ENCODE peak calls at places on chromosomes 13 and 19, in ten cellular contexts. I, J, G, B, Y, X, M, P, K and N are unnamed samples.

GRCh38 chr19:4267101-4267900 is 11.8 kb upstream of the SHD start:
- DNase-seq in I (peak), J (peak), G (peak), M (no peak), X (peak), K (peak), B (peak), Y (peak), P (peak), N (peak)

GRCh38 chr19:13055213-13056051 is 47.2 kb downstream of the LYL1 start:
- DNase-seq in B (no peak), G (peak), P (no peak), J (peak), M (peak), I (peak), Y (no peak), K (peak), X (no peak), N (no peak)

GRCh38 chr19:41597600-41598041 is 21.7 kb downstream of the CEACAM21 start:
- DNase-seq in P (peak), K (peak), J (peak), M (no peak), B (peak), X (peak), Y (peak), I (peak), G (peak), N (peak)

GRCh38 chr13:114140909-114141255 is 8.5 kb upstream of the RASA3 start:
- DNase-seq in G (no peak), I (no peak), X (peak), P (no peak), Y (no peak), M (no peak), B (no peak), K (no peak), J (no peak), N (no peak)

GRCh38 chr13:33176526-33176925 is 109.0 kb downstream of the STARD13 start:
- DNase-seq in G (no peak), K (no peak), Y (no peak), M (no peak), X (no peak), B (no peak), I (no peak), J (no peak), P (no peak), N (no peak)

GRCh38 chr13:78239681-78240080 is 321.1 kb upstream of the EDNRB start:
- DNase-seq in I (no peak), P (no peak), M (no peak), G (peak), B (no peak), Y (no peak), J (no peak), X (no peak), K (no peak), N (no peak)

GRCh38 chr13:75512253-75512652 is 25.4 kb downstream of the COMMD6 start:
- DNase-seq in Y (no peak), P (no peak), I (no peak), M (no peak), X (no peak), B (no peak), J (no peak), K (no peak), G (no peak), N (no peak)

GRCh38 chr13:32381539-32381938 is 46.4 kb downstream of the N4BP2L1 start:
- DNase-seq in G (peak), J (no peak), I (peak), P (peak), B (no peak), X (no peak), Y (no peak), K (no peak), M (no peak), N (no peak)

GRCh38 chr19:17192751-17193150 is 22.4 kb upstream of the USE1 start:
- DNase-seq in B (no peak), Y (no peak), K (no peak), I (no peak), M (no peak), X (no peak), P (no peak), J (no peak), G (no peak), N (no peak)

GRCh38 chr19:55537741-55538111 is 793 bp upstream of the SBK2 start:
- DNase-seq in P (no peak), Y (no peak), I (no peak), B (no peak), K (no peak), G (peak), J (no peak), X (no peak), M (no peak), N (no peak)

DNA sequence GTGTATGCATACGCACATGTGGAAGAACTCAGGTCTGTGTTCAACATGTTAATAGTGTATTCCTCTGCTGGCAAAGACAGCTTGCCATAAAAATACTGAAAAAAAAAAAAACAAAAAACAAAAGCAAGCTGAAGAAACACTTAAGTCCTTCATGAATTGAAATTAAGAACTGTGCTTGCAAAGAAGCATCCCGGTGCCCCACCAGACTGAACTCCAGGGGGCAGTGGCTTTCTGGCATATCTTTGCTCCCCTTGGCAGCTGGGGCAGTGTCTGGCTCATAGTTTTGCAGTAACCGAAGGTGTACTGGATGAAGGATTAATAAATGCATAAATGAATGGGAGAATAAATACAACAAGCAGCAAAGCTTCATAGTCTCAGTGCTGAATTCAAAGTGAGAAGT is 187.6 kb downstream of the LHFPL6 start:
- DNase-seq in X (no peak), P (no peak), M (no peak), I (peak), J (peak), Y (peak), B (no peak), K (peak), G (peak), N (no peak)
- TF ChIP-seq CTCF in X (no peak), P (peak), M (no peak), I (peak), J (peak), Y (no peak), B (peak), K (peak), G (peak), N (no peak)

GRCh38 chr19:28608292-28608691 is 604.7 kb downstream of the UQCRFS1 start:
- DNase-seq in B (no peak), J (no peak), P (no peak), M (no peak), G (no peak), X (no peak), I (no peak), K (no peak), Y (no peak), N (no peak)

GRCh38 chr19:28609091-28609755 is 603.7 kb downstream of the UQCRFS1 start:
- DNase-seq in B (no peak), G (no peak), K (no peak), P (peak), I (no peak), M (no peak), X (no peak), J (no peak), Y (no peak), N (no peak)

GRCh38 chr19:28605501-28606268 is 607.3 kb downstream of the UQCRFS1 start:
- DNase-seq in G (no peak), P (peak), K (no peak), J (no peak), B (no peak), X (no peak), M (no peak), Y (no peak), I (no peak), N (no peak)

GRCh38 chr19:28607066-28607583 is 605.8 kb downstream of the UQCRFS1 start:
- DNase-seq in B (no peak), I (no peak), J (no peak), K (no peak), M (no peak), G (no peak), Y (no peak), P (no peak), X (no peak), N (no peak)

DNA sequence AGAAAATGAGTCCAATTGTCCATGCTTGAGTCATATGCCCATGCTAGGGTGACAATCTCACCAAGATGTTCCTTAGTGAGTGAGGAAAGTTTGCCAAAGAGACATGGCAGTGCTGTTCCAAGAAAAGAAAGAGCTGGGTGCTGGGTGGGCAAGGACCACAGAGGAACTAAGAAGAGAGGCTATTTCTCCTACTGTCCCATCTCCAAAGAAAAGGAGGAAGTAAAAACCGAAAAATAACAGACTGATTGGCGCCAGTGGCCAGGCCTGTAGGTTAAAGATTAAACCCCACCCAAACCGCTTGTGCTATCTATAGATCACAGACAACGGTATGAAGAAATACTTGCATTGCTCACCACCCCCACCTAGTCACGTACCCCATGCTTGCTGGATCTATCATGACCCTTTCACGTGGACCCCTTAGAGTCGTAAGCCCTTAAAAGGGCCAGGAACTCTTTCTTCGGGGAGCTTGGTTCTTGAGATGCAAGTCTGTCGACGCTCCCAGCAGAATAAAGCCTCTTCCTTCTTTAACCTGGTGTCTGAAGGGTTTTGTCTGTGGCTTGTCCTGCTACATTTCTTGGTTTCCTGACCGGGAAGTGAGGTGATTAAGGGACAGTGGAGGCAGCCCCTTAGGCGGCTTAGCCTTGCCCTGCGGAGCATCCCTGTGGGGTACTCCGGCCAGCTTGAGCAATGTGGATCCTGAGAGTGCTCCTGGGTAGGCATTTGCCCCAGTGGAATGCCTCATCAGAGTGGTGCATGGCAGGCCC is 606.5 kb downstream of the UQCRFS1 start:
- DNase-seq in G (no peak), K (no peak), I (no peak), X (no peak), M (no peak), Y (no peak), J (no peak), P (peak), B (no peak), N (no peak)
- TF ChIP-seq CTCF in G (no peak), K (no peak), I (no peak), X (no peak), M (no peak), Y (no peak), J (no peak), P (no peak), B (no peak), N (no peak)

GRCh38 chr19:39052243-39052746 is 19.9 kb upstream of the FBXO27 start:
- DNase-seq in K (peak), G (peak), P (peak), M (peak), X (peak), J (no peak), B (peak), Y (peak), I (peak), N (peak)
- TF ChIP-seq CTCF in K (peak), G (peak), P (peak), M (peak), X (peak), J (peak), B (peak), Y (peak), I (peak), N (peak)

GRCh38 chr13:51781246-51782022 is 22.5 kb downstream of the DHRS12 start:
- DNase-seq in I (peak), G (peak), Y (no peak), K (no peak), X (no peak), J (peak), P (no peak), M (no peak), B (no peak), N (no peak)
- TF ChIP-seq CTCF in I (peak), G (peak), Y (no peak), K (peak), X (no peak), J (no peak), P (peak), M (no peak), B (peak), N (no peak)

DNA sequence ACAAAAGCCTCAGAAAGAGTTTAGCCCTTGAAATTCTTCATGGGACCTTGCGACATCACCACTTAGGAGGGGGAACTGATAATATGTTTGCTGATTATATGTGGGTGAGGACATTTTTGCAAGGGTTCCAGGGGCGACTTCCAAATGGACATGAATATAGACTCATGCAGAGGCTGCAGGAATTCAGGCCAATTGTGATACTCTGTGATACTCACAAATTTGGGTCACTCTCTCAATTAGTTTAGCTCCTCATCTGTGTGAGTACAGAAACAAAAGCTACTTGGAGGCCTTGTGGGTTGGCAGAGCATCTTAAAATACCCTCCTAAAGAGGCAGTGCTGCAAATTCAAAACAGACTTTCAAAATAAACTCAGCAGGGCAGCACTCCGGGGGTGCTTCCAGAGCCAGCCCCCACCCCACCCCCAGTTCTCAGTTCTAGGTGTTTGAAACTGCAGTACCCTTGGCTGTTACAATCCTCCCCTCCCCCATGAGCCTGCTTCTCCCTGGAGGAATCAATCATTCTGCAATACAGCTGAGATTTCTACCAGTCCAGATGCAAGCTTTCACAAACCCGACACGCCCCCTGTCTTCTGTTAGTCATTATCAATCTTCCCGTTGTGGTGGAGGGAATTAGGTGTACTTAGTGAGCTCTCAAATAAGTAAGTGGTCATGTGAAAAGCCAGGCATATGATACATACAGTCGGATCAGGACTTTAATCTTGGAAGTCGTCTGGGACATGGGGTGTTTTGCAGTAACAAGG is 96.9 kb upstream of the MBNL2 start:
- DNase-seq in G (peak), Y (peak), I (peak), K (peak), P (no peak), M (no peak), J (peak), B (no peak), X (peak), N (no peak)
- TF ChIP-seq CTCF in G (no peak), Y (no peak), I (no peak), K (no peak), P (no peak), M (no peak), J (no peak), B (no peak), X (no peak), N (no peak)

GRCh38 chr13:21625366-21625765 is 21.4 kb upstream of the MICU2 start:
- DNase-seq in B (no peak), M (no peak), I (peak), P (peak), G (peak), X (peak), K (no peak), J (peak), Y (peak), N (no peak)
- TF ChIP-seq CTCF in B (peak), M (no peak), I (peak), P (peak), G (peak), X (no peak), K (peak), J (peak), Y (peak), N (no peak)

DNA sequence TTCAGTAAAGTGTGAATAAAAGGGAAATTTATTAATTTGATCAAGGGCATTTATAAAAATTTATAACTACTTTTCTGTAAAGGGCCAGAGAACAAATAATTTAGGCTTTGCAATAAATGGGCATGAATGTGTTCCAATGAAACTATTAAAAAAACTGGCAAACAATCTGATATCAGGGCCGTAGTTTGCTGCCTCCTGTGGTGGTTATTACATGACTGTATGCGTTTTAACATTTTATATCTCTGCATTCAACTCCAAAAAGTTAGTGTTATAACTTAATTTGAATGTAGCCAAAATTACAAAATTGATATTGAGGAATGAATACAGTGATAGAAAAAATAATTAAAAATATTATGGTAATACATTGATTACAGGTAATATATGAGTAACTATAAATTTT is 80.5 kb upstream of the POSTN start:
- DNase-seq in P (no peak), X (no peak), I (no peak), M (no peak), J (no peak), Y (no peak), G (no peak), K (no peak), B (no peak), N (no peak)
- TF ChIP-seq CTCF in P (no peak), X (no peak), I (peak), M (no peak), J (no peak), Y (no peak), G (peak), K (no peak), B (peak), N (no peak)

DNA sequence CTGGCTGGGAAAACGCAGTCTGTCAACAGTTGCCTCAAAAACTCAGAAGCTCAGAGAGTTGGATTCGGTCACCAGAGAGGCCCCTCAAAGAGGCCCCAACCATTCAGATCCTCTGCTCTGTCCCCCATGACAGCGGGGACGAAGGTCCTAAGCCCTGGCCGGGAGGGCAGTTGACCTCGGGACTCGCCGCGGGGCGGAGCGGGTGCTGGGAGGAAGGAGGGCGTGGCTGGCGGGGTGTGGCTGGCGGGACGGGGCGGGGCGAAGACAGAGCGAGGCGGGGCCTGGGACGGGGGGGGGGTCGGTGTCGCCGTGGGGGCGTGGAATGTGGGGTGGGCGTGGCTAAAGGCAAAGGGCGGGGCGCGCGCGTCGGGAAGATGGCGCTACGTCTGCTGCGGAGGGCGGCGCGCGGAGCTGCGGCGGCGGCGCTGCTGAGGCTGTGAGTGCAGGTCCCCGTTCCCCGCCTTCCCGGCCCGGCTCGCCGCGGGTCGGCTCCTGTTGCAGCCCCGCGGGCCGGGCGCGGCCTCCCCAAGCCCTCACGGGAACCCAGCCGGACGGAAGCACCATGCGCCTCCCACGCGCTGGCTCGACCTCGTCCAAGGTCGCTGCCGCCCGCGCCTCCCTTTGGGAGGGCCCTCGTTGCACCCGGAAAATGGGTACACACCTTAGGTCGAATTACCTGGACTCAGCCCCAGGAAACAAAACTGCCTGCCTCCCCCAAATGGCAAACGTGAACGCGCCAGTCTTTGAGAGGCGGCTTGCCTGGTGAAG is 105.2 kb downstream of the TM9SF2 start:
- DNase-seq in P (peak), M (peak), X (peak), B (peak), K (peak), Y (peak), G (peak), I (peak), J (peak), N (peak)
- TF ChIP-seq CTCF in P (no peak), M (no peak), X (no peak), B (no peak), K (no peak), Y (no peak), G (no peak), I (no peak), J (no peak), N (no peak)